ENCODE peak calls at places on chromosomes 4 and X, in seven cellular contexts. W is coronary artery, Z is AG04450, Y is Peyer's patch, Q is cardiac muscle cell, F is fibroblast of lung, A is AG10803. O is an unnamed sample.

GRCh38 chr4:183391204-183391603 is 53.2 kb upstream of the CDKN2AIP start:
- DNase-seq in W (no peak), Z (no peak), Y (no peak), Q (no peak), F (no peak), A (no peak), O (no peak)

GRCh38 chrX:99795495-99795894 is 614.6 kb downstream of the PCDH19 start:
- DNase-seq in W (no peak), Z (no peak), Y (no peak), Q (no peak), F (no peak), A (no peak), O (no peak)

GRCh38 chr4:109701566-109702399 is 1.5 kb downstream of the CASP6 start:
- DNase-seq in W (no peak), Z (no peak), Y (no peak), Q (peak; percentile 13), F (no peak), A (no peak), O (no peak)

GRCh38 chr4:110704748-110705439 is 82.0 kb upstream of the PITX2 start:
- DNase-seq in W (no peak), Z (no peak), Y (no peak), Q (no peak), F (no peak), A (no peak), O (no peak)

GRCh38 chr4:98804403-98804802 is 124.5 kb downstream of the EIF4E start:
- DNase-seq in W (no peak), Z (no peak), Y (no peak), Q (no peak), F (no peak), A (no peak), O (no peak)

GRCh38 chrX:124332481-124333424 is at the start of gene TEX13D:
- DNase-seq in W (no peak), Z (no peak), Y (no peak), Q (no peak), F (no peak), A (no peak), O (no peak)

GRCh38 chr4:3468804-3469203 is 5.7 kb downstream of the DOK7 start:
- DNase-seq in W (no peak), Z (no peak), Y (no peak), Q (no peak), F (no peak), A (no peak), O (no peak)

GRCh38 chr4:98610926-98611325 is 47.5 kb downstream of the TSPAN5 start:
- DNase-seq in W (no peak), Z (no peak), Y (no peak), Q (no peak), F (no peak), A (no peak), O (no peak)

GRCh38 chr4:150224896-150225591 is 146.8 kb downstream of the DCLK2 start:
- DNase-seq in W (no peak), Z (peak; percentile 92), Y (no peak), Q (peak; percentile 63), F (peak; percentile 98), A (peak; percentile 95), O (peak; percentile 93)

GRCh38 chr4:85265234-85265633 is 209.7 kb upstream of the ARHGAP24 start:
- DNase-seq in W (no peak), Z (no peak), Y (no peak), Q (no peak), F (no peak), A (no peak), O (no peak)

GRCh38 chrX:6645216-6645615 is 110.3 kb upstream of the VCX3A start:
- DNase-seq in W (no peak), Z (no peak), Y (no peak), Q (no peak), F (no peak), A (no peak), O (no peak)

GRCh38 chrX:132001127-132001526 is 22.0 kb upstream of the STK26 start:
- DNase-seq in W (no peak), Z (no peak), Y (no peak), Q (no peak), F (no peak), A (no peak), O (no peak)

GRCh38 chr4:183057255-183057654 is 41.8 kb upstream of the WWC2 start:
- DNase-seq in W (no peak), Z (no peak), Y (no peak), Q (no peak), F (no peak), A (no peak), O (no peak)

GRCh38 chr4:81491943-81492342 is 20.2 kb upstream of the RASGEF1B start:
- DNase-seq in W (no peak), Z (no peak), Y (no peak), Q (peak; percentile 91), F (no peak), A (no peak), O (no peak)

GRCh38 chr4:142645478-142646108 is 200.5 kb downstream of the INPP4B start:
- DNase-seq in W (no peak), Z (no peak), Y (no peak), Q (peak; percentile 51), F (peak; percentile 35), A (no peak), O (no peak)

GRCh38 chr4:17218801-17219200 is 293.1 kb downstream of the QDPR start:
- DNase-seq in W (no peak), Z (no peak), Y (no peak), Q (peak; percentile 11), F (no peak), A (peak; percentile 16), O (no peak)

GRCh38 chrX:118974088-118974907 is at the start of gene LONRF3:
- DNase-seq in W (peak; percentile 86), Z (no peak), Y (peak; percentile 73), Q (peak; percentile 64), F (peak; percentile 28), A (peak; percentile 29), O (no peak)

GRCh38 chr4:137705171-137705783 is 173.0 kb upstream of the PCDH18 start:
- DNase-seq in W (no peak), Z (peak; percentile 94), Y (no peak), Q (peak; percentile 96), F (peak; percentile 84), A (peak; percentile 83), O (peak; percentile 73)

GRCh38 chr4:9970399-9971011 is 50.8 kb downstream of the SLC2A9 start:
- DNase-seq in W (no peak), Z (no peak), Y (peak; percentile 38), Q (no peak), F (no peak), A (no peak), O (no peak)

GRCh38 chrX:139058831-139059495 is 347.4 kb upstream of the FGF13 start:
- DNase-seq in W (no peak), Z (no peak), Y (no peak), Q (no peak), F (peak; percentile 88), A (no peak), O (no peak)

GRCh38 chrX:106203315-106203714 is 35.2 kb downstream of the PWWP3B start:
- DNase-seq in W (no peak), Z (no peak), Y (no peak), Q (no peak), F (no peak), A (no peak), O (no peak)

GRCh38 chr4:184617611-184618196 is 31.5 kb downstream of the CASP3 start:
- DNase-seq in W (no peak), Z (no peak), Y (no peak), Q (peak; percentile 55), F (no peak), A (no peak), O (no peak)
- TF ChIP-seq CTCF in W (no peak), Z (no peak), Y (no peak), Q (no peak), F (no peak), A (no peak), O (no peak)

DNA sequence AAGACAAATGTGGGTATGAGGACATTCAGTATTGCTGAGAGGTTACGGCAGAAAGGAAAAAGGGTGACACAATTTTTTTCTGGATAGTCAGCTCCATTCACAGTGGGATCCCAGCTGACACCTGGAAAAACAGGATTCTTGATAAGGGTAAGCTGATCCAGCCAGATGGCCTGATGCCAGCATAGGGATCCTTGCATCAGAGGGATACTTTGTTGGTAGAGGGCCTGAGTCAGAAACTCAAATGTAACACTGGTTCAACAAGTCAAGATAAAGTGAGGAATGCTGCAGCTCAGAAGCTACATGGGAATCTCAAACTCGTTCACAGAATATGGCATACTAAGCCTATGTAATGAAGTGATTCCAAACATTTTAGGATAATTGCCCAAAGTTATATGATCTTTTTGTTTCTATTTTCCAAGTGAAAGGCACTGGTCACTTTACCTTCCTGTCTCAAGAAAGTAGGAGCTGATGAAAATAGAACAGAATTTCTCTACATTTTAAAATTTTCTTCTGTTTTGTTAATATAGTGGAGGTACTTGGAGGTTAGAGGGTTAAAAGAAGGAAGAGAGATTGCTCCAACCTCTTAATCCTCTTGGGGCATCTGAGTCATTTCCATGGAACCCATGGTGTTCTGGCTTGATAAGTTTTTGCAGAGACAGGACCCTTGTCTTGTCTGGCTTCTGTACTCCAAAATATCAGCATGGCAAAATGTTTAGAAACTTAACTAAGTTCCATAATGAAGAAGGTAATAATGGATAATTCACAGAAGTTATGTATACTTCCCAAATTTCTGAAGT is 727.0 kb downstream of the C4orf33 start:
- DNase-seq in W (no peak), Z (no peak), Y (no peak), Q (peak; percentile 69), F (peak; percentile 30), A (no peak), O (no peak)
- H3K4me3 ChIP-seq in W (no peak overlapping the region), Z (no peak overlapping the region), Y (no peak overlapping the region), Q (no peak overlapping the region), F (no peak overlapping the region), A (no peak overlapping the region), O (no peak overlapping the region)

DNA sequence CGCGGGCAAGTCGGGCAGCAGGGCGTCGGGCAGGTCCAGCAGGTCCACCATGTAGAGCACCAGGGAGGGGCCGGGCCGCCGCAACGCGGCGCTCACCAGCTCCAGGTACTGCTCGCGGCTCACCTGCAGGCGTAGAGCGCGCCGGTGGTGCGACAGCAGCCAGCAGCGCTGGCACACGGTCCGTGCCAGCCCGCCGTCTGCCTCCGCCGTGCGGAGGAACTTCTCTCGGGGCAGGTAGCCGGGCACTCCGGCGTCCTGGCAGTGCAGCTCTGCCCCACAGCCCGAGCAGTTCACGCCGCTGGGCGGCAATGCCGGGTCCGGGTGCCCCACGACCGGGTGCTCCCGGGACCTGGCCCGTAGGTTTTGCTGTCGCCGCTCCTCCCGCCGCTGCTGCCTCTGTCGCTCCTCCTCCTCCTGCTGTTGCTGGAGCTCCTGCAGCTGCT is 507 bp downstream of the NOA1 start:
- DNase-seq in W (peak; percentile 76), Z (no peak), Y (peak; percentile 38), Q (no peak), F (no peak), A (no peak), O (no peak)
- TF ChIP-seq CTCF in W (no peak), Z (peak; percentile 9), Y (no peak), Q (no peak), F (no peak), A (no peak), O (no peak)

DNA sequence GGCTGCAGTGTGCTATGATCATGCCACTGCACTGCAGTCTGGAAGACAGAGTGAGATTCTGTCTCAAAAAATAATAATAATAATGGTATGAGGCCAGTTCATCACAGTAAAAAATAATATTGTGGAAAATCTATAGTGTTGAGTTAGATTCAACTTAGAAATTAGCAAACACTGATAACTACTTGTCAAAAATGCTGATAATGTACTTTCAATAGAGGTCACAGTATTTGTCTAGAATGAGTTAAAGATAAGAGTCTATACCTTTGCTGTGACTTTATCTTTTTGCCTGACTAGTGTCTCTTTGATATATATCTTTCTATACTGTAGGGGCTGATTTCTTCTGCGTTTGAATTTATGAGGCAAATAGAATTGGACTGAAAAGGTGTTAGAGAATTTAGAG is 430.6 kb downstream of the RPA4 start:
- DNase-seq in W (no peak), Z (no peak), Y (no peak), Q (no peak), F (no peak), A (no peak), O (no peak)
- H3K4me3 ChIP-seq in W (no peak overlapping the region), Z (no peak overlapping the region), Y (no peak overlapping the region), Q (no peak overlapping the region), F (no peak overlapping the region), A (no peak overlapping the region), O (no peak overlapping the region)

O was measured in AG04449.